ENCODE peak calls at places on chromosomes 3 and 15, in five cellular contexts. One of them, this sample, is unnamed.

GRCh38 chr15:79376383-79376782 is 55.8 kb upstream of the MINAR1 start:
- DNase-seq in GM20000: no peak
- DNase-seq in heart right ventricle: no peak
- DNase-seq in lung: no peak
- DNase-seq in stomach: no peak
- DNase-seq in this sample: no peak

GRCh38 chr3:194640829-194641228 is 7.6 kb upstream of the TMEM44 start:
- DNase-seq in GM20000: no peak
- DNase-seq in heart right ventricle: no peak
- DNase-seq in lung: no peak
- DNase-seq in stomach: no peak
- DNase-seq in this sample: no peak

GRCh38 chr3:14203521-14204079 is 25.0 kb downstream of the LSM3 start:
- DNase-seq in GM20000: peak
- DNase-seq in heart right ventricle: peak
- DNase-seq in lung: peak
- DNase-seq in stomach: peak
- DNase-seq in this sample: peak

GRCh38 chr15:61171190-61171589 is 57.9 kb downstream of the RORA start:
- DNase-seq in GM20000: no peak
- DNase-seq in heart right ventricle: no peak
- DNase-seq in lung: no peak
- DNase-seq in stomach: no peak
- DNase-seq in this sample: no peak

GRCh38 chr3:43043071-43043766 is 62.7 kb downstream of the POMGNT2 start:
- DNase-seq in GM20000: no peak
- DNase-seq in heart right ventricle: no peak
- DNase-seq in lung: no peak
- DNase-seq in stomach: no peak
- DNase-seq in this sample: no peak

GRCh38 chr15:95174880-95175279 is 943.5 kb downstream of the MCTP2 start:
- DNase-seq in GM20000: no peak
- DNase-seq in heart right ventricle: no peak
- DNase-seq in lung: no peak
- DNase-seq in stomach: no peak
- DNase-seq in this sample: no peak

GRCh38 chr3:133887075-133887950 is 8.4 kb downstream of the RAB6B start:
- DNase-seq in GM20000: no peak
- DNase-seq in heart right ventricle: peak
- DNase-seq in lung: peak
- DNase-seq in stomach: no peak
- DNase-seq in this sample: peak

GRCh38 chr15:70279096-70279495 is 181.4 kb upstream of the TLE3 start:
- DNase-seq in GM20000: no peak
- DNase-seq in heart right ventricle: no peak
- DNase-seq in lung: no peak
- DNase-seq in stomach: no peak
- DNase-seq in this sample: no peak

GRCh38 chr3:148218222-148218621 is 479.5 kb upstream of the AGTR1 start:
- DNase-seq in GM20000: no peak
- DNase-seq in heart right ventricle: no peak
- DNase-seq in lung: no peak
- DNase-seq in stomach: no peak
- DNase-seq in this sample: no peak

GRCh38 chr15:25869696-25870095 is 6.6 kb upstream of the ATP10A start:
- DNase-seq in GM20000: no peak
- DNase-seq in heart right ventricle: no peak
- DNase-seq in lung: no peak
- DNase-seq in stomach: no peak
- DNase-seq in this sample: no peak

GRCh38 chr3:64552160-64552559 is 135.6 kb downstream of the ADAMTS9 start:
- DNase-seq in GM20000: no peak
- DNase-seq in heart right ventricle: no peak
- DNase-seq in lung: no peak
- DNase-seq in stomach: no peak
- DNase-seq in this sample: no peak

GRCh38 chr15:90594297-90594696 is 64.6 kb downstream of the CRTC3 start:
- DNase-seq in GM20000: no peak
- DNase-seq in heart right ventricle: peak
- DNase-seq in lung: peak
- DNase-seq in stomach: peak
- DNase-seq in this sample: no peak

GRCh38 chr3:14616606-14617507 is 34.7 kb upstream of the CCDC174 start:
- DNase-seq in GM20000: no peak
- DNase-seq in heart right ventricle: no peak
- DNase-seq in lung: no peak
- DNase-seq in stomach: no peak
- DNase-seq in this sample: no peak

GRCh38 chr3:16470590-16470989 is 42.9 kb downstream of the RFTN1 start:
- DNase-seq in GM20000: no peak
- DNase-seq in heart right ventricle: no peak
- DNase-seq in lung: no peak
- DNase-seq in stomach: no peak
- DNase-seq in this sample: no peak

GRCh38 chr15:53802672-53803071 is 43.2 kb upstream of the WDR72 start:
- DNase-seq in GM20000: no peak
- DNase-seq in heart right ventricle: no peak
- DNase-seq in lung: no peak
- DNase-seq in stomach: no peak
- DNase-seq in this sample: no peak

GRCh38 chr15:53811530-53811929 is 52.1 kb upstream of the WDR72 start:
- DNase-seq in GM20000: no peak
- DNase-seq in heart right ventricle: no peak
- DNase-seq in lung: no peak
- DNase-seq in stomach: no peak
- DNase-seq in this sample: no peak

GRCh38 chr15:53808058-53808703 is 48.7 kb upstream of the WDR72 start:
- DNase-seq in GM20000: peak
- DNase-seq in heart right ventricle: no peak
- DNase-seq in lung: no peak
- DNase-seq in stomach: no peak
- DNase-seq in this sample: peak

GRCh38 chr15:53807500-53807899 is 48.0 kb upstream of the WDR72 start:
- DNase-seq in GM20000: no peak
- DNase-seq in heart right ventricle: peak
- DNase-seq in lung: no peak
- DNase-seq in stomach: no peak
- DNase-seq in this sample: no peak
- TF ChIP-seq CTCF in GM20000: no peak
- TF ChIP-seq CTCF in heart right ventricle: no peak
- TF ChIP-seq CTCF in lung: no peak
- TF ChIP-seq CTCF in stomach: no peak
- TF ChIP-seq CTCF in this sample: no peak

GRCh38 chr15:69027976-69028518 is 13.6 kb downstream of the NOX5 start:
- DNase-seq in GM20000: no peak
- DNase-seq in heart right ventricle: no peak
- DNase-seq in lung: peak
- DNase-seq in stomach: no peak
- DNase-seq in this sample: no peak

GRCh38 chr15:69032703-69033373 is 18.3 kb downstream of the NOX5 start:
- DNase-seq in GM20000: no peak
- DNase-seq in heart right ventricle: no peak
- DNase-seq in lung: no peak
- DNase-seq in stomach: no peak
- DNase-seq in this sample: no peak

GRCh38 chr15:69032006-69032405 is 17.5 kb downstream of the NOX5 start:
- DNase-seq in GM20000: no peak
- DNase-seq in heart right ventricle: no peak
- DNase-seq in lung: no peak
- DNase-seq in stomach: no peak
- DNase-seq in this sample: no peak

GRCh38 chr15:69034352-69034751 is 19.9 kb downstream of the NOX5 start:
- DNase-seq in GM20000: no peak
- DNase-seq in heart right ventricle: no peak
- DNase-seq in lung: no peak
- DNase-seq in stomach: no peak
- DNase-seq in this sample: no peak

DNA sequence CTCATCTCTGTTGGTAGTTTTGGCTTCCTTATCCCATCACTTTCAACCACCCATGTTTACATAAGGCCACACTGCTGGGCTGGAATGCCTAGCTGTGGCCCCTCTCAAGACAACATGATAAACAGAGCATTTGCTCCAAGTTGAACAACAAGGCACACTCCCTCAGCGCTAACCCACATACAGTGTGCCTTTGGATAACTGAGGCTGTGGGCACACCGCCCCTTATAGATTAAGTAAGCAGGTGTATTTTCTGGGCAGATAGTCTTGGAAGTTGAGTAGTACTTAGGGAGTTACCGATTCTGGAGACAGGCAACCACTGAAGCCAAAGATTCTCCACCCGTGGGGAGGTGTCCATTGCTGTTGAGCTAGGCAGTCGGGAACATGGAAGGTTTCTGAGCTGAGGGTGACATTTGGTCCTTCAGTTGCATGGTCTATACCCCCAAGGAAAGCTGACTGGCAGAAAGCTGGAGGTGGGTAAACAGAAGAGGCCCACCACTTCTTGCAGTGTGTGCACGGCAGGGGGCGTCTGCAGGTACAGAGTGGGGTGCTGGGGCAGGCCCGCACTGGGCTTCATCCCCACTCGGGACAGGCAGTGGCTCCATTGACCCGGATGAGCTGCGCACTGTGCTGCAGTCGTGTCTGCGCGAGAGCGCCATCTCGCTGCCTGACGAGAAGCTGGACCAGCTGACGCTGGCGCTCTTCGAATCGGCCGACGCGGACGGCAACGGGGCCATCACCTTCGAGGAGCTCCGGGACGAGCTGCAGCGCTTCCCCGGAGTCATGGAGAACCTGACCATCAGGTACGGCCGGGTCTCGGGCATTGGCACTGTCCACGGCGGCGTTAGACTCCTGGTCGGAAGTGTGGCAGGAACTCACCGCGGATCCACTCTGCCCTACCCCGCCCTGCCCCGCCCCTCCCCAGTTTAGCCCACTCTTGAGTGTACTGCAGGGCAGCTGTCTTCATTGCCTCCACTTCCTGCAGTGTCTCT is 16.8 kb downstream of the NOX5 start:
- DNase-seq in GM20000: peak
- DNase-seq in heart right ventricle: peak
- DNase-seq in lung: peak
- DNase-seq in stomach: peak
- DNase-seq in this sample: peak
- TF ChIP-seq CTCF in GM20000: peak
- TF ChIP-seq CTCF in heart right ventricle: peak
- TF ChIP-seq CTCF in lung: peak
- TF ChIP-seq CTCF in stomach: no peak
- TF ChIP-seq CTCF in this sample: peak

GRCh38 chr3:26484140-26484539 is 138.4 kb upstream of the LRRC3B start:
- DNase-seq in GM20000: no peak
- DNase-seq in heart right ventricle: no peak
- DNase-seq in lung: no peak
- DNase-seq in stomach: no peak
- DNase-seq in this sample: no peak
- TF ChIP-seq CTCF in GM20000: no peak
- TF ChIP-seq CTCF in heart right ventricle: no peak
- TF ChIP-seq CTCF in lung: no peak
- TF ChIP-seq CTCF in stomach: no peak
- TF ChIP-seq CTCF in this sample: no peak

DNA sequence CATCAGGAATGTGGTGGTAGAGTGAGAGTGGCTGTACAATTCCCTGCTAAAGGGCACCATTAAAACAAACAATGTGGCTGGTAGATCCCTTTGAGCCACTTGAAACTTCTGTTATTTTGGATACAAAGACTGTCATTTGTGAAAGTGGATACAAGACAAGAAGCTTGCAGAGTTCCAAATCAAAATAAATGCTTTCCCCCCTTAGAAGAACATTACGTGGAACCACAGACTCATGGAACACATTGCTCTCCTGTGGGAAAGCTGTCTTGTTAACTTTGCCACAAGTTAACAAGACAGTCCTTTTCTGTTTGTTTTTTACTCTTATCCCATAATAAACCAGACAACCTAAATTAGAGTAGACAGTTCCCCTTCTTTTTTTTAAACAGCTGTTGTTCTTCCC is 255.4 kb upstream of the UBE2E2 start:
- DNase-seq in GM20000: no peak
- DNase-seq in heart right ventricle: no peak
- DNase-seq in lung: no peak
- DNase-seq in stomach: no peak
- DNase-seq in this sample: no peak
- TF ChIP-seq CTCF in GM20000: no peak
- TF ChIP-seq CTCF in heart right ventricle: no peak
- TF ChIP-seq CTCF in lung: no peak
- TF ChIP-seq CTCF in stomach: no peak
- TF ChIP-seq CTCF in this sample: no peak